ENCODE peak calls at places on chromosome 12, in five cellular contexts. J is neuronal stem cell, R is H9, Q is mesenchymal stem cell, C is H1. I is an unnamed sample.

GRCh38 chr12:100199347-100200136 is 1.1 kb upstream of the ACTR6 start:
- DNase-seq in R (peak; percentile 95), C (peak; percentile 23), Q (no peak), J (peak; percentile 66), I (peak; percentile 76)

GRCh38 chr12:3820122-3820521 is 53.1 kb downstream of the PARP11 start:
- DNase-seq in J (no peak), C (no peak), Q (peak; percentile 51), R (no peak), I (peak; percentile 63)

GRCh38 chr12:19382111-19382526 is 57.2 kb upstream of the AEBP2 start:
- DNase-seq in Q (peak; percentile 86), C (peak; percentile 13), J (no peak), R (peak; percentile 43), I (peak; percentile 64)

GRCh38 chr12:6652391-6652790 is 5.2 kb upstream of the ACRBP start:
- DNase-seq in R (no peak), J (no peak), Q (no peak), C (no peak), I (no peak)

GRCh38 chr12:108724054-108724889 is 7.0 kb downstream of the CORO1C start:
- DNase-seq in R (peak; percentile 20), J (no peak), C (no peak), Q (peak; percentile 74), I (no peak)

GRCh38 chr12:121942145-121942718 is 23.8 kb downstream of the CFAP251 start:
- DNase-seq in R (no peak), J (no peak), Q (peak; percentile 98), C (no peak), I (peak; percentile 94)

GRCh38 chr12:127516467-127516866 is 750.5 kb upstream of the TMEM132C start:
- DNase-seq in J (no peak), Q (peak; percentile 5), R (no peak), C (no peak), I (no peak)

GRCh38 chr12:55470088-55470830 is at the start of gene OR6C70:
- DNase-seq in R (peak; percentile 29), Q (no peak), C (peak; percentile 2), J (no peak), I (peak; percentile 44)

GRCh38 chr12:50059440-50060119 is 2.2 kb downstream of the ASIC1 start:
- DNase-seq in R (no peak), C (no peak), Q (no peak), J (no peak), I (no peak)

GRCh38 chr12:25992026-25992782 is 33.7 kb downstream of the RASSF8 start:
- DNase-seq in J (no peak), R (no peak), C (no peak), Q (no peak), I (peak; percentile 48)

GRCh38 chr12:67415473-67415872 is 146.3 kb downstream of the CAND1 start:
- DNase-seq in J (no peak), Q (peak; percentile 47), C (no peak), R (peak; percentile 51), I (peak; percentile 28)

GRCh38 chr12:132710062-132710421 is 600 bp upstream of the PGAM5 start:
- DNase-seq in Q (no peak), R (no peak), C (no peak), J (no peak), I (no peak)

GRCh38 chr12:57657744-57658143 is 24.7 kb upstream of the B4GALNT1 start:
- DNase-seq in J (no peak), C (no peak), Q (no peak), R (no peak), I (no peak)

GRCh38 chr12:28027328-28027727 is 54.8 kb upstream of the PTHLH start:
- DNase-seq in J (no peak), R (no peak), Q (peak; percentile 3), C (no peak), I (peak; percentile 39)

GRCh38 chr12:132429122-132429931 is 60.6 kb upstream of the FBRSL1 start:
- DNase-seq in C (no peak), Q (no peak), R (peak; percentile 69), J (no peak), I (no peak)

GRCh38 chr12:131261906-131262305 is 308.2 kb downstream of the ADGRD1 start:
- DNase-seq in J (no peak), R (no peak), Q (no peak), C (no peak), I (no peak)
- H2BK5ac ChIP-seq in J (no peak overlapping the region), R (no peak overlapping the region), Q (no peak overlapping the region), C (no peak overlapping the region), I (no peak overlapping the region)

GRCh38 chr12:10211101-10211974 is 1.3 kb upstream of the GABARAPL1 start:
- DNase-seq in J (no peak), Q (no peak), R (no peak), C (no peak), I (no peak)
- H4K91ac ChIP-seq in J (no peak overlapping the region), Q (no peak overlapping the region), R (peak overlapping the region; percentile 58), C (no peak overlapping the region), I (no peak overlapping the region)

GRCh38 chr12:62317017-62317416 is 56.8 kb downstream of the USP15 start:
- DNase-seq in J (no peak), C (no peak), R (no peak), Q (no peak), I (no peak)
- H2BK12ac ChIP-seq in J (no peak overlapping the region), C (no peak overlapping the region), R (no peak overlapping the region), Q (no peak overlapping the region), I (no peak overlapping the region)

DNA sequence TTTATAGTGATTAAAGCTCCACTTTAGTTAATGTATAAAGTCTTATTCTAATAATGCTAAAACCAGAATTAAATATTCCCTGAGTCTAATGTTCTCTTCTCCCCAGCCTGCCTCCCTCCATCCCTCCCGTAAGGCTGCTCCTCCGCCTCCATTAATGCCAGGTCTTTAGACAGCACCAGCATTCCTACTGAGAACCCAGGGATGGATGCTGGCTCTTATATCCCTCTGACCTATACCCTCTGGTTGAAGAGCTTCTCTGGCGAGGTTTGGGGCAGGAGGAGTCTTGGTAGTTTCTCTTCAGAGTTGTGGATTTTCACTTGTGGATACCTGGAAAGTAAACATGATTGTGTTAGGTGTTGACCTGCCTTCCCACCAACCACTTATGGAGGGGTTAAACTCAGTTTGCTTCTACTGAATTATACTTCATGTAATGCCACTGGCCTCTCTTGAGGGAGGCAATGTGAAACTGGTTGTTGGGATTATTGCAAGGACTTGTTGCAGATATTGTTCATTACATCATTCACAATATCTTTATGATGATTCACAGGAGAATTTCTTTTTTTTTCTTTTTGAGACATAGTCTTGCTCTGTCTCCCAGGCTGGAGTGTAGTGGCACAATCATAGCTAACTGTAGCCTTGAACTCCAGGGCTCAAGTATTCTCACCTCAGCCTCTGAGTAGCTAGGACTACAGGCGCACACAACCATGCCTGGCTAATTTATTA is 11.1 kb upstream of the SMAGP start:
- DNase-seq in R (no peak), C (no peak), Q (peak; percentile 47), J (no peak), I (peak; percentile 80)
- H2BK5ac ChIP-seq in R (no peak overlapping the region), C (no peak overlapping the region), Q (no peak overlapping the region), J (no peak overlapping the region), I (no peak overlapping the region)

GRCh38 chr12:124648710-124649384 is 81.4 kb upstream of the NCOR2 start:
- DNase-seq in C (no peak), J (no peak), R (no peak), Q (no peak), I (no peak)
- H4K91ac ChIP-seq in C (no peak overlapping the region), J (no peak overlapping the region), R (no peak overlapping the region), Q (no peak overlapping the region), I (no peak overlapping the region)

DNA sequence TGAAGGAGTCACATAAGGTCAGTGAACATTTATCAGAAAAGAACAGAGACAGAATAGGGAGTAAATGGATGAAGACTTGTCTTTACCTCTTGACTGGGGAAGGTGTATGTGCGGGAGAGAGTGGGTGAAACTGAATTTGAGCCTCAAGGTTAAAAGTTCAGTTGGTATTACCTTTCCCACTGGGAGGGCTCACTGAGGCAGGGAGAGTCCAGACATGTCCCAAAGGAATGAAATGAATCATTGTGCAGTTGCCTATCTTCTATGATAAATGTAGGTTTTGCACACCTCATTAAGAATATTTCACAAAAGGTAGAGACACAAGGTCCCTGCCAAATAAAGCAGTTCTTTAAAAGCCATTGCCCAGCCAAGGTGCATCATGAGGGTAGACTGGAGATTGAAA is 105.2 kb downstream of the KCNA5 start:
- DNase-seq in Q (no peak), C (no peak), R (no peak), J (no peak), I (no peak)
- H2BK12ac ChIP-seq in Q (no peak overlapping the region), C (peak overlapping the region; percentile 1), R (no peak overlapping the region), J (no peak overlapping the region), I (no peak overlapping the region)

GRCh38 chr12:69585189-69586062 is at the start of gene CCT2:
- DNase-seq in R (peak; percentile 97), Q (peak; percentile 96), J (peak; percentile 91), C (peak; percentile 85), I (peak; percentile 99)
- H2BK5ac ChIP-seq in R (peak within 1 kb of the TSS; percentile 61), Q (peak within 1 kb of the TSS; percentile 36), J (peak within 1 kb of the TSS; percentile 95), C (peak within 1 kb of the TSS; percentile 99), I (peak within 1 kb of the TSS; percentile 82)

DNA sequence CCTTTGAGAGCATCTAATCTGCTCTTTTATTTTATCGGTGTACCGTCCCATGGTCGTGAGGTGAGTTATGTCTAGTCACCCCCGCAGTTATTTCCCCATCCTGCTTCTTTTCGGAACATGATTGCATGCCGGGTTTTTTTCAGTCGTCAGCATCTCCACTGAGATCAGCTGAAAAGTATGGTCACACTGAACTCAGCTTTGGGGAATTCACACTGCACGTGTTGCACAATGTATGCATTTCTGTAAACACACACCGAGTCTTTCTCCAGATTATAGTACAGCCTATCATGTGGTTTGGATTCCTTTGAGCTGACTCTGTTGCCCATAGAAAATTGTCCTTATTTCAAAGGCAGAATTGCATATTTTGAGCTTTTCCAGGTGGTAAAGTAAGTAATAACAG is 24.6 kb downstream of the PLXNC1 start:
- DNase-seq in R (no peak), Q (peak; percentile 99), J (no peak), C (no peak), I (peak; percentile 94)
- H4K91ac ChIP-seq in R (no peak overlapping the region), Q (no peak overlapping the region), J (no peak overlapping the region), C (no peak overlapping the region), I (no peak overlapping the region)

DNA sequence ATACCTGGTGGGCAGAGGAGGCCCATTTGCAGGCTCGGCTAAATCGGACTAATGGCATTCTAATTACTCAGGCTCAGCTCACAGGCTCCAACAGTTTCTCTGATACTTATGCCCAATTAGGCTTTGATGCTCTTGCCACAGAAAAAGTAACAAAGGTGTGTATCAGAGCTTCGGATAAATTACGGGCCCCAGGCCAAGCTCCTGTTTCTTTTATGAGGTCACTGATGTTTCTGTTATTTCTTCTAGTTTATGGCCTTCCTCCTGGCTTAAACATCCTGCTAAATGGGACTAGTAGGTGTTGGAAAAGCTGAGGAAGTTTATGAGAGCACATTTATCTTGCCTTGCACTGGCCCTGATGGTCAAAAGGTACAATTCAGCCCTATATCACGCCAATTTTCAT is 28.8 kb upstream of the C12orf75 start:
- DNase-seq in R (no peak), Q (no peak), J (no peak), C (no peak), I (no peak)
- H2BK12ac ChIP-seq in R (no peak overlapping the region), Q (no peak overlapping the region), J (no peak overlapping the region), C (no peak overlapping the region), I (no peak overlapping the region)